ENCODE peak calls at places on chromosome 6, in five cellular contexts. W, J, M, B and Z are unnamed samples.
A peak's percentile ranks its signal among the peaks of the same experiment; 100 is the strongest.

GRCh38 chr6:304833-305370 is 12.6 kb downstream of the DUSP22 start:
- DNase-seq in M (no peak), W (no peak), J (no peak), B (no peak), Z (no peak)

GRCh38 chr6:42661540-42662153 is 60.8 kb downstream of the PRPH2 start:
- DNase-seq in W (peak; percentile 80), J (peak; percentile 83), B (peak; percentile 81), M (peak; percentile 76), Z (peak; percentile 82)

GRCh38 chr6:41675176-41675767 is 37.0 kb downstream of the MDFI start:
- DNase-seq in M (no peak), J (no peak), B (no peak), W (no peak), Z (no peak)

GRCh38 chr6:124132256-124132655 is 328.6 kb downstream of the NKAIN2 start:
- DNase-seq in M (no peak), B (no peak), W (no peak), J (no peak), Z (no peak)

GRCh38 chr6:81767163-81768000 is 14.9 kb upstream of the TENT5A start:
- DNase-seq in W (no peak), B (no peak), M (no peak), J (no peak), Z (no peak)

GRCh38 chr6:134937426-134937825 is 12.5 kb downstream of the ALDH8A1 start:
- DNase-seq in B (no peak), J (no peak), M (no peak), W (no peak), Z (no peak)

GRCh38 chr6:167567142-167568033 is 242.5 kb downstream of the TTLL2 start:
- DNase-seq in J (no peak), M (no peak), W (no peak), B (no peak), Z (no peak)

GRCh38 chr6:119327810-119328209 is 21.8 kb downstream of the MAN1A1 start:
- DNase-seq in M (no peak), W (no peak), B (no peak), J (no peak), Z (no peak)

GRCh38 chr6:122709922-122710512 is 69.5 kb upstream of the FABP7 start:
- DNase-seq in J (no peak), M (no peak), W (no peak), B (no peak), Z (no peak)

GRCh38 chr6:124590001-124590400 is 372.2 kb upstream of the RNF217 start:
- DNase-seq in J (no peak), W (no peak), M (no peak), B (no peak), Z (no peak)

GRCh38 chr6:152207915-152208714 is 400.6 kb downstream of the ESR1 start:
- DNase-seq in J (no peak), M (no peak), W (no peak), B (no peak), Z (no peak)

GRCh38 chr6:149216459-149216858 is 101.1 kb upstream of the TAB2 start:
- DNase-seq in J (no peak), M (no peak), W (no peak), B (no peak), Z (no peak)

GRCh38 chr6:47810885-47811284 is 29.1 kb downstream of the OPN5 start:
- DNase-seq in J (no peak), B (no peak), W (no peak), M (no peak), Z (no peak)

GRCh38 chr6:52994031-52994788 is 874 bp downstream of the GSTA4 start:
- DNase-seq in M (peak; percentile 26), J (peak; percentile 29), B (no peak), W (peak; percentile 30), Z (no peak)

GRCh38 chr6:109743739-109744138 is 52.6 kb downstream of the FIG4 start:
- DNase-seq in W (no peak), J (no peak), M (no peak), B (no peak), Z (no peak)

GRCh38 chr6:134021396-134022122 is 30.9 kb downstream of the SLC2A12 start:
- DNase-seq in B (no peak), W (no peak), M (no peak), J (no peak), Z (no peak)

GRCh38 chr6:28212510-28213212 is 12.4 kb upstream of the ZSCAN9 start:
- DNase-seq in J (peak; percentile 83), W (no peak), M (peak; percentile 62), B (no peak), Z (no peak)

GRCh38 chr6:31272431-31272830 is 539 bp upstream of the HLA-C start:
- DNase-seq in W (no peak), J (no peak), B (no peak), M (no peak), Z (no peak)

GRCh38 chr6:136341967-136342366 is 52.3 kb upstream of the BCLAF1 start:
- DNase-seq in B (no peak), M (peak; percentile 38), W (no peak), J (no peak), Z (no peak)

GRCh38 chr6:125957845-125958244 is 1.3 kb downstream of the HINT3 start:
- DNase-seq in B (no peak), M (peak; percentile 42), J (no peak), W (no peak), Z (no peak)

GRCh38 chr6:124780621-124781020 is 181.6 kb upstream of the RNF217 start:
- DNase-seq in J (no peak), B (no peak), W (no peak), M (no peak), Z (no peak)